ENCODE peak calls at places on chromosome 2, in five cellular contexts. O is endodermal cell, W is NCI-H1436, X is iris pigment epithelial cell, Y is kidney tubule cell. H is an unnamed sample.

GRCh38 chr2:241762321-241762932 is 14.2 kb upstream of the GAL3ST2 start:
- DNase-seq in O (peak; percentile 67), X (no peak), W (no peak), Y (no peak), H (no peak)

GRCh38 chr2:45009928-45010705 is 865 bp upstream of the SIX2 start:
- DNase-seq in Y (peak; percentile 11), X (peak; percentile 68), W (no peak), O (peak; percentile 89), H (no peak)

GRCh38 chr2:20676353-20677215 is 9.6 kb downstream of the GDF7 start:
- DNase-seq in O (peak; percentile 61), W (no peak), Y (peak; percentile 49), X (no peak), H (peak; percentile 89)

GRCh38 chr2:121479882-121480522 is 50.7 kb upstream of the RNU4ATAC start:
- DNase-seq in Y (peak; percentile 64), O (peak; percentile 82), X (peak; percentile 34), W (peak; percentile 37), H (no peak)

GRCh38 chr2:112010751-112011150 is 44.3 kb upstream of the TMEM87B start:
- DNase-seq in X (no peak), W (no peak), O (no peak), Y (no peak), H (no peak)

GRCh38 chr2:78718483-78718882 is 307.0 kb upstream of the REG3G start:
- DNase-seq in X (peak; percentile 25), Y (peak; percentile 2), W (no peak), O (no peak), H (no peak)

GRCh38 chr2:101205521-101205998 is 47.1 kb upstream of the CNOT11 start:
- DNase-seq in O (peak; percentile 73), X (peak; percentile 78), W (peak; percentile 61), Y (peak; percentile 88), H (peak; percentile 62)

GRCh38 chr2:74414913-74415761 is 6.3 kb downstream of the C2orf81 start:
- DNase-seq in O (peak; percentile 45), Y (peak; percentile 25), X (peak; percentile 42), W (no peak), H (no peak)

GRCh38 chr2:212005077-212005671 is 533.4 kb downstream of the ERBB4 start:
- DNase-seq in O (peak; percentile 75), W (peak; percentile 19), X (peak; percentile 61), Y (peak; percentile 46), H (peak; percentile 10)

GRCh38 chr2:100052645-100053044 is 89.7 kb downstream of the AFF3 start:
- DNase-seq in Y (no peak), X (no peak), O (no peak), W (no peak), H (no peak)

GRCh38 chr2:39947294-39948015 is 168.4 kb upstream of the THUMPD2 start:
- DNase-seq in Y (no peak), W (no peak), O (no peak), X (no peak), H (no peak)

GRCh38 chr2:67923696-67924095 is 139.1 kb downstream of the C1D start:
- DNase-seq in X (peak; percentile 13), W (no peak), Y (no peak), O (no peak), H (no peak)

H was measured in HuH-7.